ENCODE peak calls at places on chromosome 9, in nine cellular contexts. K is cardiac septum; G is G401; V is CD8-positive, alpha-beta T cell; A is stimulated activated CD4-positive, alpha-beta T cell treated with anti-CD3 and anti-CD28 coated beads, Interleukin-1b, Interleukin-23, amount 100 ng/mL, for 24 hours; C is Kasumi-1; S is H7; D is left ventricle myocardium superior; H is activated naive CD4-positive, alpha-beta T cell. T is an unnamed sample.

GRCh38 chr9:105297442-105298097 is 53.1 kb downstream of the SLC44A1 start:
- DNase-seq in K (no peak), G (no peak), V (no peak), A (no peak), C (no peak), S (no peak), D (no peak), H (no peak), T (no peak)

GRCh38 chr9:5499889-5500398 is 10.4 kb upstream of the PDCD1LG2 start:
- DNase-seq in K (no peak), G (no peak), V (no peak), A (no peak), C (peak; percentile 56), S (no peak), D (no peak), H (no peak), T (no peak)

GRCh38 chr9:135138078-135138855 is 50.8 kb downstream of the OLFM1 start:
- DNase-seq in K (no peak), G (no peak), V (no peak), A (no peak), C (no peak), S (no peak), D (no peak), H (no peak), T (no peak)

GRCh38 chr9:93567271-93567959 is 9.0 kb upstream of the PHF2 start:
- DNase-seq in K (peak; percentile 73), G (peak; percentile 58), V (no peak), A (no peak), C (peak; percentile 26), S (peak; percentile 58), D (no peak), H (no peak), T (no peak)

GRCh38 chr9:116193636-116194035 is 40.0 kb downstream of the PAPPA start:
- DNase-seq in K (no peak), G (no peak), V (no peak), A (no peak), C (no peak), S (no peak), D (no peak), H (no peak), T (no peak)

GRCh38 chr9:75672478-75672877 is 218.0 kb upstream of the PCSK5 start:
- DNase-seq in K (no peak), G (no peak), V (no peak), A (no peak), C (no peak), S (no peak), D (no peak), H (no peak), T (no peak)

GRCh38 chr9:15501179-15501578 is 9.6 kb downstream of the PSIP1 start:
- DNase-seq in K (no peak), G (no peak), V (no peak), A (no peak), C (no peak), S (no peak), D (no peak), H (no peak), T (no peak)

GRCh38 chr9:3865373-3865772 is 339.6 kb upstream of the RFX3 start:
- DNase-seq in K (no peak), G (no peak), V (no peak), A (no peak), C (no peak), S (no peak), D (no peak), H (no peak), T (no peak)

GRCh38 chr9:111458139-111459009 is 25.8 kb downstream of the ECPAS start:
- DNase-seq in K (no peak), G (no peak), V (no peak), A (no peak), C (no peak), S (no peak), D (no peak), H (no peak), T (no peak)

GRCh38 chr9:96566401-96567202 is 53.0 kb downstream of the CDC14B start:
- DNase-seq in K (peak; percentile 90), G (peak; percentile 40), V (peak; percentile 57), A (peak; percentile 52), C (peak; percentile 80), S (peak; percentile 93), D (peak; percentile 88), H (peak; percentile 27), T (peak; percentile 69)

GRCh38 chr9:128916204-128916603 is 4.6 kb upstream of the PHYHD1 start:
- DNase-seq in K (no peak), G (peak; percentile 74), V (no peak), A (no peak), C (no peak), S (peak; percentile 46), D (peak; percentile 75), H (no peak), T (no peak)

GRCh38 chr9:26245072-26245471 is 566.8 kb upstream of the TUSC1 start:
- DNase-seq in K (no peak), G (no peak), V (no peak), A (no peak), C (no peak), S (no peak), D (no peak), H (no peak), T (no peak)

GRCh38 chr9:16744386-16744785 is 126.1 kb downstream of the BNC2 start:
- DNase-seq in K (no peak), G (no peak), V (no peak), A (no peak), C (no peak), S (no peak), D (no peak), H (no peak), T (no peak)

GRCh38 chr9:136848393-136849037 is 694 bp upstream of the PHPT1 start:
- DNase-seq in K (no peak), G (no peak), V (no peak), A (peak; percentile 26), C (peak; percentile 58), S (peak; percentile 96), D (no peak), H (no peak), T (no peak)

GRCh38 chr9:136228107-136228875 is 17.3 kb downstream of the QSOX2 start:
- DNase-seq in K (no peak), G (peak; percentile 64), V (no peak), A (no peak), C (no peak), S (no peak), D (no peak), H (no peak), T (no peak)

GRCh38 chr9:107246259-107247254 is 36.5 kb upstream of the RAD23B start:
- DNase-seq in K (no peak), G (no peak), V (no peak), A (peak; percentile 7), C (no peak), S (peak; percentile 22), D (no peak), H (no peak), T (no peak)

GRCh38 chr9:74951725-74952151 is 974 bp downstream of the C9orf40 start:
- DNase-seq in K (peak; percentile 85), G (peak; percentile 50), V (peak; percentile 4), A (peak; percentile 22), C (peak; percentile 63), S (no peak), D (peak; percentile 64), H (peak; percentile 16), T (no peak)

GRCh38 chr9:133130721-133131244 is 9.7 kb upstream of the RALGDS start:
- DNase-seq in K (no peak), G (no peak), V (peak; percentile 52), A (no peak), C (no peak), S (peak; percentile 63), D (no peak), H (no peak), T (no peak)

GRCh38 chr9:100718717-100719116 is 140.8 kb downstream of the CAVIN4 start:
- DNase-seq in K (no peak), G (no peak), V (no peak), A (no peak), C (no peak), S (no peak), D (no peak), H (no peak), T (no peak)

GRCh38 chr9:27625751-27626628 is 52.7 kb upstream of the C9orf72 start:
- DNase-seq in K (no peak), G (no peak), V (no peak), A (no peak), C (no peak), S (no peak), D (no peak), H (no peak), T (no peak)

GRCh38 chr9:19787672-19788071 is 1.2 kb downstream of the SLC24A2 start:
- DNase-seq in K (no peak), G (peak; percentile 15), V (no peak), A (no peak), C (no peak), S (no peak), D (no peak), H (no peak), T (no peak)

GRCh38 chr9:124358617-124359016 is 56.6 kb downstream of the PSMB7 start:
- DNase-seq in K (no peak), G (no peak), V (no peak), A (no peak), C (no peak), S (peak; percentile 13), D (no peak), H (no peak), T (no peak)

GRCh38 chr9:136705564-136705963 is 6.8 kb upstream of the DIPK1B start:
- DNase-seq in K (no peak), G (no peak), V (no peak), A (no peak), C (peak; percentile 40), S (no peak), D (no peak), H (no peak), T (no peak)

GRCh38 chr9:114030364-114030763 is 47.7 kb downstream of the AMBP start:
- DNase-seq in K (peak; percentile 46), G (no peak), V (no peak), A (no peak), C (no peak), S (no peak), D (no peak), H (no peak), T (no peak)

GRCh38 chr9:116209406-116210116 is 56.0 kb downstream of the PAPPA start:
- DNase-seq in K (no peak), G (no peak), V (no peak), A (no peak), C (no peak), S (no peak), D (no peak), H (no peak), T (no peak)

GRCh38 chr9:80492221-80492620 is 920.5 kb downstream of the TLE4 start:
- DNase-seq in K (no peak), G (no peak), V (no peak), A (no peak), C (no peak), S (no peak), D (peak; percentile 26), H (no peak), T (no peak)

GRCh38 chr9:5910413-5911057 is 19.8 kb downstream of the MLANA start:
- DNase-seq in K (no peak), G (no peak), V (no peak), A (no peak), C (no peak), S (no peak), D (no peak), H (no peak), T (no peak)

GRCh38 chr9:5786370-5787127 is 46.4 kb downstream of the ERMP1 start:
- DNase-seq in K (no peak), G (no peak), V (no peak), A (no peak), C (no peak), S (no peak), D (no peak), H (no peak), T (no peak)

GRCh38 chr9:89598926-89599325 is 5.9 kb upstream of the GADD45G start:
- DNase-seq in K (peak; percentile 29), G (peak; percentile 26), V (no peak), A (no peak), C (no peak), S (peak; percentile 7), D (no peak), H (no peak), T (no peak)

GRCh38 chr9:6924988-6925563 is 167.3 kb downstream of the KDM4C start:
- DNase-seq in K (no peak), G (peak; percentile 80), V (no peak), A (no peak), C (no peak), S (no peak), D (no peak), H (no peak), T (no peak)

GRCh38 chr9:74645007-74645639 is 148.0 kb downstream of the RORB start:
- DNase-seq in K (no peak), G (peak; percentile 10), V (no peak), A (no peak), C (peak; percentile 28), S (peak; percentile 38), D (no peak), H (no peak), T (no peak)